ENCODE peak calls at places on chromosomes 12 and 14, in nine cellular contexts. X, Z, Q, T, H, S, K, Y and R are unnamed samples.
A peak's percentile ranks its signal among the peaks of the same experiment; 100 is the strongest.

GRCh38 chr12:1115471-1116242 is 124.6 kb downstream of the ERC1 start:
- DNase-seq in X (peak; percentile 80), Z (peak; percentile 92), Q (no peak), T (peak; percentile 71), H (no peak), S (no peak), K (peak; percentile 71), Y (no peak), R (peak; percentile 67)

GRCh38 chr14:89121961-89122675 is 294.9 kb downstream of the FOXN3 start:
- DNase-seq in X (no peak), Z (no peak), Q (no peak), T (no peak), H (no peak), S (no peak), K (no peak), Y (peak; percentile 59), R (no peak)

GRCh38 chr12:79887912-79888311 is 47.0 kb downstream of the PPP1R12A start:
- DNase-seq in X (no peak), Z (no peak), Q (no peak), T (no peak), H (no peak), S (no peak), K (no peak), Y (no peak), R (no peak)

GRCh38 chr12:47034661-47035060 is 44.8 kb upstream of the PCED1B start:
- DNase-seq in X (no peak), Z (peak; percentile 50), Q (no peak), T (no peak), H (no peak), S (no peak), K (peak; percentile 93), Y (no peak), R (no peak)

GRCh38 chr12:20374775-20375174 is 6.4 kb downstream of the PDE3A start:
- DNase-seq in X (no peak), Z (no peak), Q (no peak), T (no peak), H (no peak), S (no peak), K (no peak), Y (no peak), R (no peak)

GRCh38 chr12:69527506-69528272 is 57.5 kb downstream of the FRS2 start:
- DNase-seq in X (no peak), Z (peak; percentile 86), Q (no peak), T (no peak), H (no peak), S (no peak), K (peak; percentile 94), Y (no peak), R (peak; percentile 58)

GRCh38 chr14:70887207-70888150 is 19.8 kb upstream of the PCNX1 start:
- DNase-seq in X (no peak), Z (peak; percentile 54), Q (no peak), T (no peak), H (peak; percentile 28), S (no peak), K (peak; percentile 80), Y (no peak), R (no peak)

GRCh38 chr12:115710104-115710564 is 567.4 kb downstream of the MED13L start:
- DNase-seq in X (no peak), Z (peak; percentile 21), Q (no peak), T (no peak), H (peak; percentile 30), S (no peak), K (peak; percentile 46), Y (no peak), R (peak; percentile 14)

GRCh38 chr12:108567388-108567787 is 5.0 kb downstream of the ISCU start:
- DNase-seq in X (no peak), Z (no peak), Q (no peak), T (no peak), H (peak; percentile 26), S (no peak), K (no peak), Y (no peak), R (no peak)

GRCh38 chr14:55094630-55095157 is 34.4 kb upstream of the LGALS3 start:
- DNase-seq in X (no peak), Z (peak; percentile 40), Q (no peak), T (no peak), H (no peak), S (no peak), K (peak; percentile 67), Y (no peak), R (no peak)

GRCh38 chr14:21894003-21894897 is 220.6 kb upstream of the OR4E1 start:
- DNase-seq in X (no peak), Z (no peak), Q (no peak), T (peak; percentile 15), H (no peak), S (no peak), K (no peak), Y (peak; percentile 66), R (no peak)

GRCh38 chr12:45518516-45519235 is 210.8 kb upstream of the ARID2 start:
- DNase-seq in X (no peak), Z (no peak), Q (no peak), T (no peak), H (no peak), S (no peak), K (no peak), Y (no peak), R (no peak)

GRCh38 chr14:86781111-86781510 is 1211.9 kb downstream of the GALC start:
- DNase-seq in X (no peak), Z (no peak), Q (no peak), T (no peak), H (no peak), S (no peak), K (no peak), Y (no peak), R (no peak)

GRCh38 chr14:69708586-69709169 is 58.3 kb upstream of the SRSF5 start:
- DNase-seq in X (no peak), Z (no peak), Q (no peak), T (peak; percentile 30), H (no peak), S (peak; percentile 52), K (no peak), Y (no peak), R (no peak)

GRCh38 chr12:18068355-18068754 is 21.6 kb downstream of the RERGL start:
- DNase-seq in X (no peak), Z (peak; percentile 14), Q (no peak), T (no peak), H (no peak), S (no peak), K (no peak), Y (no peak), R (no peak)

GRCh38 chr12:8156845-8157244 is at the start of gene ZNF705A:
- DNase-seq in X (no peak), Z (peak; percentile 61), Q (no peak), T (no peak), H (no peak), S (no peak), K (peak; percentile 85), Y (no peak), R (peak; percentile 33)

GRCh38 chr12:48193623-48194022 is 9.5 kb downstream of the OR10AD1 start:
- DNase-seq in X (no peak), Z (no peak), Q (no peak), T (no peak), H (no peak), S (no peak), K (no peak), Y (no peak), R (no peak)

GRCh38 chr14:86838363-86838762 is 1154.6 kb downstream of the GALC start:
- DNase-seq in X (no peak), Z (no peak), Q (no peak), T (no peak), H (no peak), S (no peak), K (no peak), Y (no peak), R (no peak)

GRCh38 chr12:39383064-39383552 is 59.8 kb downstream of the KIF21A start:
- DNase-seq in X (no peak), Z (no peak), Q (no peak), T (no peak), H (no peak), S (no peak), K (no peak), Y (no peak), R (no peak)

GRCh38 chr12:39375206-39375808 is 67.6 kb downstream of the KIF21A start:
- DNase-seq in X (no peak), Z (no peak), Q (no peak), T (no peak), H (no peak), S (no peak), K (peak; percentile 54), Y (no peak), R (no peak)

GRCh38 chr12:39372929-39373328 is 70.0 kb downstream of the KIF21A start:
- DNase-seq in X (no peak), Z (peak; percentile 36), Q (no peak), T (no peak), H (no peak), S (no peak), K (peak; percentile 2), Y (no peak), R (no peak)

GRCh38 chr12:39380090-39380489 is 62.8 kb downstream of the KIF21A start:
- DNase-seq in X (no peak), Z (no peak), Q (no peak), T (no peak), H (no peak), S (no peak), K (no peak), Y (no peak), R (no peak)

GRCh38 chr12:39378346-39378745 is 64.6 kb downstream of the KIF21A start:
- DNase-seq in X (no peak), Z (no peak), Q (no peak), T (no peak), H (no peak), S (no peak), K (no peak), Y (no peak), R (no peak)
- TF ChIP-seq CTCF in X (no peak), Z (no peak), Q (no peak), T (no peak), H (no peak), S (no peak), K (no peak), Y (no peak), R (no peak)

GRCh38 chr12:113276306-113276705 is 55.0 kb downstream of the TPCN1 start:
- DNase-seq in X (no peak), Z (no peak), Q (peak; percentile 9), T (no peak), H (no peak), S (peak; percentile 26), K (no peak), Y (no peak), R (no peak)
- H3K27ac ChIP-seq in X (no peak overlapping the region), Z (no peak overlapping the region), Q (no peak overlapping the region), T (no peak overlapping the region), H (no peak overlapping the region), S (no peak overlapping the region), K (no peak overlapping the region), Y (no peak overlapping the region), R (no peak overlapping the region)

DNA sequence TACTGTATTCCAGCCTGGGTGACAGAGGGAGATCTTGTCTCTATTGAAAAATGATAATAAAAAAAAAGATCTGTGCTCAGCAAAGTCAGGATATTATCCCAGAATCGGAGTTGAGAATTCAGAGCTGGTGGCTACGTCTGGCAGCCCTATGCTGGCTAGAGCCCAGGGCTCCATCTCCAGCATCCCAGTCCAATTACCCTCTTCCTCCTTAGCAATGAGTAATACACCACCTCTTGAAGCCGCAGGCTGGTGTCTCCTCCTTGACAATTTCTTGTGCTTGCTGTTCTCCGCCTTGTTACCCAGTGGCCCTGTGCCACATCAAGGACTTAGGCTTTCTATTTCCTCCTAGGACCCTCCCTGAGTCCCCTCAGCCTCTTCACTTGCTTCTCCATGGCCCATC is 38.4 kb upstream of the DDX11 start:
- DNase-seq in X (no peak), Z (no peak), Q (no peak), T (no peak), H (no peak), S (no peak), K (peak; percentile 36), Y (no peak), R (no peak)
- TF ChIP-seq CTCF in X (no peak), Z (no peak), Q (no peak), T (no peak), H (no peak), S (no peak), K (no peak), Y (no peak), R (no peak)

GRCh38 chr14:58501214-58501816 is 73.8 kb downstream of the KIAA0586 start:
- DNase-seq in X (no peak), Z (peak; percentile 38), Q (no peak), T (peak; percentile 83), H (peak; percentile 44), S (no peak), K (peak; percentile 67), Y (no peak), R (peak; percentile 34)
- H3K27ac ChIP-seq in X (no peak overlapping the region), Z (no peak overlapping the region), Q (no peak overlapping the region), T (no peak overlapping the region), H (no peak overlapping the region), S (no peak overlapping the region), K (no peak overlapping the region), Y (no peak overlapping the region), R (no peak overlapping the region)